ENCODE peak calls at places on chromosomes 3 and 15, in ten cellular contexts. W is glutamatergic neuron; C is WERI-Rb-1; D is WTC11; X is AG09319; Z is cardiac muscle cell; N is mesothelial cell of epicardium; V is GM10248; E is activated CD8-positive, alpha-beta T cell treated with anti-CD3 and anti-CD28 coated beads for 36 hours; T is OCI-LY7. F is an unnamed sample.

GRCh38 chr3:71652786-71653419 is 69.4 kb upstream of the FOXP1 start:
- DNase-seq in W (peak; percentile 27), C (peak; percentile 18), D (no peak), X (no peak), Z (peak; percentile 79), N (no peak), V (peak; percentile 43), E (peak; percentile 38), T (peak; percentile 71), F (peak; percentile 45)

GRCh38 chr3:160343132-160343531 is 55.9 kb downstream of the IFT80 start:
- DNase-seq in W (no peak), C (no peak), D (no peak), X (no peak), Z (peak; percentile 40), N (no peak), V (no peak), E (no peak), T (peak; percentile 23), F (peak; percentile 8)

GRCh38 chr15:43440721-43441281 is 52.2 kb downstream of the TP53BP1 start:
- DNase-seq in W (no peak), C (peak; percentile 35), D (no peak), X (peak; percentile 93), Z (peak; percentile 97), N (no peak), V (peak; percentile 42), E (peak; percentile 63), T (peak; percentile 40), F (peak; percentile 56)

GRCh38 chr3:157285966-157286365 is 126.0 kb upstream of the CCNL1 start:
- DNase-seq in W (no peak), C (no peak), D (no peak), X (no peak), Z (peak; percentile 25), N (no peak), V (no peak), E (no peak), T (no peak), F (no peak)

GRCh38 chr3:85691196-85691595 is 732.4 kb downstream of the CADM2 start:
- DNase-seq in W (no peak), C (no peak), D (no peak), X (no peak), Z (peak; percentile 0), N (no peak), V (no peak), E (no peak), T (no peak), F (no peak)

GRCh38 chr15:91291673-91292072 is 191.6 kb downstream of the SV2B start:
- DNase-seq in W (no peak), C (no peak), D (peak; percentile 23), X (no peak), Z (peak; percentile 41), N (no peak), V (no peak), E (peak; percentile 25), T (peak; percentile 61), F (no peak)

GRCh38 chr3:94162700-94163099 is 99.8 kb downstream of the NSUN3 start:
- DNase-seq in W (no peak), C (no peak), D (no peak), X (no peak), Z (no peak), N (no peak), V (no peak), E (peak; percentile 20), T (no peak), F (no peak)

GRCh38 chr15:32852771-32853170 is 135.0 kb downstream of the GREM1 start:
- DNase-seq in W (no peak), C (no peak), D (no peak), X (no peak), Z (no peak), N (no peak), V (no peak), E (no peak), T (no peak), F (no peak)

GRCh38 chr3:63960048-63960711 is 48.0 kb upstream of the SCAANT1 start:
- DNase-seq in W (no peak), C (no peak), D (no peak), X (no peak), Z (peak; percentile 76), N (no peak), V (no peak), E (no peak), T (no peak), F (no peak)

GRCh38 chr3:140010391-140010790 is 75.4 kb downstream of the CLSTN2 start:
- DNase-seq in W (no peak), C (no peak), D (no peak), X (no peak), Z (no peak), N (no peak), V (no peak), E (no peak), T (no peak), F (no peak)

GRCh38 chr3:126480864-126481263 is 5.2 kb upstream of the ZXDC start:
- DNase-seq in W (no peak), C (no peak), D (no peak), X (no peak), Z (no peak), N (no peak), V (no peak), E (no peak), T (no peak), F (no peak)

GRCh38 chr3:128167646-128167972 is 14.3 kb downstream of the EEFSEC start:
- DNase-seq in W (no peak), C (no peak), D (no peak), X (no peak), Z (no peak), N (no peak), V (no peak), E (no peak), T (no peak), F (no peak)

GRCh38 chr3:128167973-128168674 is 14.8 kb downstream of the EEFSEC start:
- DNase-seq in W (no peak), C (no peak), D (no peak), X (no peak), Z (no peak), N (no peak), V (no peak), E (no peak), T (no peak), F (no peak)

GRCh38 chr3:128166971-128167453 is 13.7 kb downstream of the EEFSEC start:
- DNase-seq in W (no peak), C (no peak), D (no peak), X (no peak), Z (no peak), N (no peak), V (no peak), E (no peak), T (no peak), F (no peak)

GRCh38 chr3:128168830-128169229 is 15.5 kb downstream of the EEFSEC start:
- DNase-seq in W (no peak), C (no peak), D (no peak), X (no peak), Z (no peak), N (no peak), V (no peak), E (no peak), T (no peak), F (no peak)

DNA sequence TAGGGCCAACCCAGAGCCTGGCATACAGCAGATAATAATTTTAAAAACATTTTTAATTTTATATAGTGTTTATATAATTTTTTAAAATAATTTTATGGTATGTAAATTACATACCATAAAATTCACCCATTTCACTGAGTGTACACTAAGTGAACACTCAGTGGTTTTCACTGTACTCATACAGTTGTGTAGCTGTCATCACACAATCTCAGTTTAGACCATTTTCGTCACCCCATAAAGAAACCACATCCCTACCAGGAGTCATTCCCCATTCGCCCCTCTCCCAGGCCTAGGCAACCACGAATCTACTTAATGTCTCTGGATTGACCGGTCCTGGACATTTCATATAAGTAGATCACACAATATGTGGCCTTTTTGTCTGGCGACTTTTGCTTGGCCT is 10.2 kb downstream of the EEFSEC start:
- DNase-seq in W (no peak), C (no peak), D (no peak), X (no peak), Z (no peak), N (no peak), V (no peak), E (no peak), T (no peak), F (no peak)
- TF ChIP-seq CTCF in W (no peak), C (no peak), D (no peak), X (no peak), Z (no peak), N (no peak), V (no peak), E (no peak), T (no peak), F (no peak)

DNA sequence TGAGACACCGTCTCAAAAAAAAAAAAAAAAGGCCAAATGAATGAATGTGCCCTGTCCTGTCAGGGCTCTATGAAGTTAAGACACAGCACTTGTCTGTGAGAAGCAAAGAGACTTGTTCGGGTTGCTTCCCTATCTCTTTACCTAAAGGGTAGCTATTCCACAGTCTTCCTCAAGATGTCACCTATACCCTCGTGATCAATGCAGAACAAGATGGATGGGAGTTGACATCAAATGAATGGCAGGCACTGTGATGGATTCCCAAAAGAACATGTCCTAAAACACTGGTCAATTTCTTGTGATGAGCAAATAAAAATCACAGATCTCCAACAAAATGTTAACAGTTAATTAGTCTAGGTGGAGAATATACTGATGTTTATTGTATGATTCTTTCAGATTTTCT is 9.5 kb downstream of the TADA3 start:
- DNase-seq in W (no peak), C (no peak), D (no peak), X (no peak), Z (no peak), N (no peak), V (no peak), E (no peak), T (peak; percentile 56), F (no peak)
- TF ChIP-seq CTCF in W (no peak), C (peak; percentile 24), D (no peak), X (no peak), Z (no peak), N (no peak), V (peak; percentile 33), E (peak; percentile 36), T (peak; percentile 77), F (peak; percentile 41)

GRCh38 chr15:66401130-66402021 is 14.7 kb downstream of the MAP2K1 start:
- DNase-seq in W (no peak), C (no peak), D (peak; percentile 28), X (no peak), Z (no peak), N (no peak), V (no peak), E (peak; percentile 49), T (peak; percentile 13), F (no peak)
- TF ChIP-seq CTCF in W (no peak), C (no peak), D (no peak), X (no peak), Z (no peak), N (no peak), V (peak; percentile 33), E (no peak), T (peak; percentile 31), F (peak; percentile 28)

DNA sequence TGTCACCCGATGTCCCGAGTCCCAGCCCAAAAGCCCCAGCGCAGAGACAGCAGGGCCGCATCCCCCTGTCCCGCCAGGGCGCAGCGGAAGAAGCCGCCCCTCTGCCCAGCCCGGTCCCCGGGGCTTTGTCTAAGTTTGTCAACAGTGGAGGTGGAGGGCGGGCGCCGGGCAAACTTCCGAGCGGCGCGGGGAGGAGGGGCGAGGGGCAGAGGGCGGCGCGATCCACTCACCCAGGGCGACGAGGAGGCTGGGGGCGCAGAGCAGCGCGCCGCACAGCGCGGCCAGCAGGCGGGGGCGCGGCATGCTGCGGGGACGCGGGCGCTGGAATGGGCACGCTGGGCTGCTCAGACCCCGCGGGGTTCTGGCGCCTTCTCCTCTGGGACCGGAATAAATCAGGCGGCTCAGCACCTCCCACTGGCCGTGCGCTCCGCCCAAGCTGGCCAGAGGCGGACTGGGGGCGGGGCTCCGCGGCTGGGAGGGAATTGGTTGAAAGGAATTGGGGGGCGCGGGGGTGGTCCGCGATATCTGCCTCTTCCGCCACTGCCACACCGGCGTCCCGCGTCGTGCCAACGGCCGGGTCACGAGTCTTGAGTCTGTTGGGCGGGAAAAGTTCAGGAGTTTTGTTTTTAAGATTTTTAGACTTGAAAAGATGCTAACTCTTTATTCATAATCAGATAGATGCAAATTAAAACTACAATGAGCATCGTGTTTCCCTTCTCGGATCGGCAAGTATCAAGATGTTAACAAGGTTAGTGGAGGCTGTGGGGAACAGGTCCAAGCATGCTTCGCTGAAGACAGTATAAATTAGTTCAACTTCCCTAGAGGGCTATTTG is at the start of gene MFGE8:
- DNase-seq in W (peak; percentile 77), C (peak; percentile 87), D (peak; percentile 92), X (no peak), Z (peak; percentile 77), N (peak; percentile 78), V (peak; percentile 75), E (peak; percentile 87), T (peak; percentile 74), F (peak; percentile 83)
- TF ChIP-seq CTCF in W (peak; percentile 26), C (peak; percentile 18), D (no peak), X (no peak), Z (peak; percentile 2), N (no peak), V (no peak), E (no peak), T (peak; percentile 13), F (no peak)